ENCODE peak calls at places on chromosomes 5 and 9, in four cellular contexts. D is H7, P is H1, A is heart right ventricle. X is an unnamed sample.

GRCh38 chr5:65144136-65144871 is 337.4 kb downstream of the ADAMTS6 start:
- DNase-seq in A (no peak), P (no peak), D (no peak), X (no peak)

GRCh38 chr9:89079421-89079820 is 88.2 kb downstream of the S1PR3 start:
- DNase-seq in P (no peak), A (no peak), D (no peak), X (no peak)

GRCh38 chr9:120117081-120117480 is 462.9 kb downstream of the CDK5RAP2 start:
- DNase-seq in P (peak; percentile 9), A (no peak), D (no peak), X (no peak)

GRCh38 chr5:54455413-54456157 is at the start of gene HSPB3:
- DNase-seq in D (no peak), A (peak; percentile 68), P (no peak), X (peak; percentile 23)

GRCh38 chr5:151319334-151319733 is 15.8 kb upstream of the SLC36A3 start:
- DNase-seq in A (peak; percentile 39), P (no peak), D (no peak), X (peak; percentile 0)

GRCh38 chr5:86977185-86977584 is 290.5 kb upstream of the RASA1 start:
- DNase-seq in D (no peak), P (no peak), A (peak; percentile 4), X (no peak)

GRCh38 chr5:157100140-157100679 is 8.6 kb downstream of the HAVCR2 start:
- DNase-seq in P (no peak), D (no peak), A (no peak), X (peak; percentile 3)

GRCh38 chr9:69400470-69400869 is 75.5 kb downstream of the ENTREP1 start:
- DNase-seq in P (no peak), D (no peak), A (no peak), X (no peak)

GRCh38 chr9:109401990-109402318 is 81.1 kb upstream of the EPB41L4B start:
- DNase-seq in D (no peak), P (no peak), A (no peak), X (no peak)

GRCh38 chr5:106875591-106876297 is 795.0 kb downstream of the EFNA5 start:
- DNase-seq in D (no peak), P (peak; percentile 25), A (no peak), X (peak; percentile 15)

GRCh38 chr5:152329896-152330295 is 75.2 kb downstream of the NMUR2 start:
- DNase-seq in P (no peak), D (no peak), A (no peak), X (no peak)

GRCh38 chr9:115115924-115116323 is 2.0 kb downstream of the TNC start:
- DNase-seq in P (no peak), D (no peak), A (no peak), X (peak; percentile 63)

GRCh38 chr9:89482056-89482784 is 15.7 kb downstream of the SEMA4D start:
- DNase-seq in A (no peak), D (no peak), P (no peak), X (no peak)

GRCh38 chr5:80246995-80247729 is 8.7 kb downstream of the SERINC5 start:
- DNase-seq in P (no peak), D (peak; percentile 60), A (peak; percentile 52), X (peak; percentile 91)

GRCh38 chr5:173618927-173619519 is 2.6 kb upstream of the BOD1 start:
- DNase-seq in P (no peak), A (peak; percentile 54), D (peak; percentile 76), X (peak; percentile 59)

GRCh38 chr5:137218896-137219295 is 280.2 kb downstream of the SPOCK1 start:
- DNase-seq in P (no peak), A (no peak), D (no peak), X (peak; percentile 14)

GRCh38 chr5:83255268-83255667 is 177.9 kb downstream of the XRCC4 start:
- DNase-seq in P (no peak), A (no peak), D (no peak), X (peak; percentile 61)

GRCh38 chr5:169302046-169302445 is 1.1 kb upstream of the SLIT3 start:
- DNase-seq in D (no peak), P (no peak), A (no peak), X (peak; percentile 11)
- H3K4me3 ChIP-seq in D (no peak overlapping the region), P (no peak overlapping the region), A (no peak overlapping the region), X (no peak overlapping the region)

GRCh38 chr9:121295662-121296191 is 27.8 kb downstream of the GSN start:
- DNase-seq in P (no peak), A (no peak), D (no peak), X (no peak)
- H3K4me3 ChIP-seq in P (no peak overlapping the region), A (no peak overlapping the region), D (no peak overlapping the region), X (no peak overlapping the region)

GRCh38 chr9:117750401-117750800 is 46.2 kb downstream of the TLR4 start:
- DNase-seq in A (no peak), P (no peak), D (no peak), X (no peak)
- H3K4me3 ChIP-seq in A (no peak overlapping the region), P (no peak overlapping the region), D (no peak overlapping the region), X (no peak overlapping the region)

DNA sequence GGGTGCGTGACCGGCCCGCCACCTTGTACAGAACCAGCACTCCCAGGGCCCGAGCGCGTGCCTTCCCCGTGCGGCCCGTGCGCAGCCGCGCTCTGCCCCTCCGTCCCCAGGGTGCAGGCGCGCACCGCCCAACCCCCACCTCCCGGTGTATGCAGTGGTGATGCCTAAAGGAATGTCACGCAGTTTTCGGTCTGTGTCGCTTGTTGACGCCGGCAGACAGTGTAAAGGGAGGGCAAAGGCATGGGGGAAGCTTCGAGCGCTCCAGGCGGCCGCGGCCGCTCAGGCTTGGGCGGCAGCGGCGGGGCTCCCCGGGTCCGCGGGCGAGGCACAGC is 1.3 kb downstream of the LRRC26 start:
- DNase-seq in D (no peak), P (no peak), A (no peak), X (no peak)
- H3K4me3 ChIP-seq in D (peak overlapping the region; percentile 50), P (peak overlapping the region; percentile 51), A (peak overlapping the region; percentile 36), X (no peak overlapping the region)